ENCODE peak calls at places on chromosomes 4 and X, in nine cellular contexts. One of them, this sample, is unnamed.

GRCh38 chr4:53905935-53906377 is 158.4 kb downstream of the CHIC2 start:
- DNase-seq in NAMALWA: peak
- DNase-seq in CD4-positive, alpha-beta T cell: no peak
- DNase-seq in activated T-helper 1 cell treated with anti-CD3 and anti-CD28 coated beads, Interleukin-2, amount 50 U/mL, for 16 hours: no peak
- DNase-seq in H4: peak
- DNase-seq in stomach: peak
- DNase-seq in myocyte: peak
- DNase-seq in left colon: no peak
- DNase-seq in GM18507: no peak
- DNase-seq in this sample: peak

GRCh38 chr4:41070516-41071281 is 143.6 kb downstream of the APBB2 start:
- DNase-seq in NAMALWA: no peak
- DNase-seq in CD4-positive, alpha-beta T cell: no peak
- DNase-seq in activated T-helper 1 cell treated with anti-CD3 and anti-CD28 coated beads, Interleukin-2, amount 50 U/mL, for 16 hours: no peak
- DNase-seq in H4: no peak
- DNase-seq in stomach: no peak
- DNase-seq in myocyte: no peak
- DNase-seq in left colon: no peak
- DNase-seq in GM18507: no peak
- DNase-seq in this sample: no peak

GRCh38 chr4:62269918-62270317 is 1069.8 kb downstream of the ADGRL3 start:
- DNase-seq in NAMALWA: no peak
- DNase-seq in CD4-positive, alpha-beta T cell: no peak
- DNase-seq in activated T-helper 1 cell treated with anti-CD3 and anti-CD28 coated beads, Interleukin-2, amount 50 U/mL, for 16 hours: no peak
- DNase-seq in H4: no peak
- DNase-seq in stomach: no peak
- DNase-seq in myocyte: no peak
- DNase-seq in left colon: no peak
- DNase-seq in GM18507: no peak
- DNase-seq in this sample: no peak

GRCh38 chr4:27720010-27720766 is 859.5 kb downstream of the STIM2 start:
- DNase-seq in NAMALWA: no peak
- DNase-seq in CD4-positive, alpha-beta T cell: no peak
- DNase-seq in activated T-helper 1 cell treated with anti-CD3 and anti-CD28 coated beads, Interleukin-2, amount 50 U/mL, for 16 hours: no peak
- DNase-seq in H4: no peak
- DNase-seq in stomach: no peak
- DNase-seq in myocyte: no peak
- DNase-seq in left colon: no peak
- DNase-seq in GM18507: no peak
- DNase-seq in this sample: no peak

GRCh38 chrX:37060999-37061398 is 52.8 kb downstream of the FAM47C start:
- DNase-seq in NAMALWA: peak
- DNase-seq in CD4-positive, alpha-beta T cell: no peak
- DNase-seq in activated T-helper 1 cell treated with anti-CD3 and anti-CD28 coated beads, Interleukin-2, amount 50 U/mL, for 16 hours: no peak
- DNase-seq in H4: peak
- DNase-seq in stomach: no peak
- DNase-seq in myocyte: peak
- DNase-seq in left colon: no peak
- DNase-seq in GM18507: no peak
- DNase-seq in this sample: no peak

GRCh38 chr4:106032851-106033286 is 137.6 kb downstream of the NPNT start:
- DNase-seq in NAMALWA: no peak
- DNase-seq in CD4-positive, alpha-beta T cell: no peak
- DNase-seq in activated T-helper 1 cell treated with anti-CD3 and anti-CD28 coated beads, Interleukin-2, amount 50 U/mL, for 16 hours: no peak
- DNase-seq in H4: peak
- DNase-seq in stomach: no peak
- DNase-seq in myocyte: peak
- DNase-seq in left colon: no peak
- DNase-seq in GM18507: no peak
- DNase-seq in this sample: peak

GRCh38 chr4:20813698-20814097 is 113.4 kb downstream of the PACRGL start:
- DNase-seq in NAMALWA: no peak
- DNase-seq in CD4-positive, alpha-beta T cell: no peak
- DNase-seq in activated T-helper 1 cell treated with anti-CD3 and anti-CD28 coated beads, Interleukin-2, amount 50 U/mL, for 16 hours: no peak
- DNase-seq in H4: no peak
- DNase-seq in stomach: no peak
- DNase-seq in myocyte: no peak
- DNase-seq in left colon: no peak
- DNase-seq in GM18507: no peak
- DNase-seq in this sample: no peak

GRCh38 chr4:148445071-148445902 is 3.1 kb upstream of the NR3C2 start:
- DNase-seq in NAMALWA: no peak
- DNase-seq in CD4-positive, alpha-beta T cell: peak
- DNase-seq in activated T-helper 1 cell treated with anti-CD3 and anti-CD28 coated beads, Interleukin-2, amount 50 U/mL, for 16 hours: peak
- DNase-seq in H4: no peak
- DNase-seq in stomach: peak
- DNase-seq in myocyte: peak
- DNase-seq in left colon: peak
- DNase-seq in GM18507: no peak
- DNase-seq in this sample: no peak

GRCh38 chr4:85961887-85962286 is 398.0 kb downstream of the MAPK10 start:
- DNase-seq in NAMALWA: no peak
- DNase-seq in CD4-positive, alpha-beta T cell: no peak
- DNase-seq in activated T-helper 1 cell treated with anti-CD3 and anti-CD28 coated beads, Interleukin-2, amount 50 U/mL, for 16 hours: no peak
- DNase-seq in H4: no peak
- DNase-seq in stomach: no peak
- DNase-seq in myocyte: no peak
- DNase-seq in left colon: no peak
- DNase-seq in GM18507: no peak
- DNase-seq in this sample: no peak

GRCh38 chrX:45172890-45173289 is 27.8 kb downstream of the DIPK2B start:
- DNase-seq in NAMALWA: no peak
- DNase-seq in CD4-positive, alpha-beta T cell: no peak
- DNase-seq in activated T-helper 1 cell treated with anti-CD3 and anti-CD28 coated beads, Interleukin-2, amount 50 U/mL, for 16 hours: no peak
- DNase-seq in H4: peak
- DNase-seq in stomach: no peak
- DNase-seq in myocyte: no peak
- DNase-seq in left colon: no peak
- DNase-seq in GM18507: no peak
- DNase-seq in this sample: peak

GRCh38 chrX:48578661-48579128 is 4.4 kb downstream of the RBM3 start:
- DNase-seq in NAMALWA: peak
- DNase-seq in CD4-positive, alpha-beta T cell: no peak
- DNase-seq in activated T-helper 1 cell treated with anti-CD3 and anti-CD28 coated beads, Interleukin-2, amount 50 U/mL, for 16 hours: no peak
- DNase-seq in H4: no peak
- DNase-seq in stomach: no peak
- DNase-seq in myocyte: no peak
- DNase-seq in left colon: no peak
- DNase-seq in GM18507: no peak
- DNase-seq in this sample: no peak

GRCh38 chrX:74370482-74370881 is 50.8 kb upstream of the SLC16A2 start:
- DNase-seq in NAMALWA: no peak
- DNase-seq in CD4-positive, alpha-beta T cell: no peak
- DNase-seq in activated T-helper 1 cell treated with anti-CD3 and anti-CD28 coated beads, Interleukin-2, amount 50 U/mL, for 16 hours: no peak
- DNase-seq in H4: no peak
- DNase-seq in stomach: no peak
- DNase-seq in myocyte: no peak
- DNase-seq in left colon: no peak
- DNase-seq in GM18507: no peak
- DNase-seq in this sample: no peak

GRCh38 chrX:43836435-43837184 is 45.6 kb downstream of the MAOB start:
- DNase-seq in NAMALWA: peak
- DNase-seq in CD4-positive, alpha-beta T cell: no peak
- DNase-seq in activated T-helper 1 cell treated with anti-CD3 and anti-CD28 coated beads, Interleukin-2, amount 50 U/mL, for 16 hours: no peak
- DNase-seq in H4: peak
- DNase-seq in stomach: no peak
- DNase-seq in myocyte: peak
- DNase-seq in left colon: no peak
- DNase-seq in GM18507: no peak
- DNase-seq in this sample: no peak

GRCh38 chr4:169314906-169315305 is 44.1 kb upstream of the SH3RF1 start:
- DNase-seq in NAMALWA: no peak
- DNase-seq in CD4-positive, alpha-beta T cell: no peak
- DNase-seq in activated T-helper 1 cell treated with anti-CD3 and anti-CD28 coated beads, Interleukin-2, amount 50 U/mL, for 16 hours: no peak
- DNase-seq in H4: peak
- DNase-seq in stomach: peak
- DNase-seq in myocyte: peak
- DNase-seq in left colon: peak
- DNase-seq in GM18507: no peak
- DNase-seq in this sample: no peak

GRCh38 chr4:15847746-15848145 is 69.6 kb downstream of the CD38 start:
- DNase-seq in NAMALWA: no peak
- DNase-seq in CD4-positive, alpha-beta T cell: no peak
- DNase-seq in activated T-helper 1 cell treated with anti-CD3 and anti-CD28 coated beads, Interleukin-2, amount 50 U/mL, for 16 hours: no peak
- DNase-seq in H4: no peak
- DNase-seq in stomach: no peak
- DNase-seq in myocyte: no peak
- DNase-seq in left colon: no peak
- DNase-seq in GM18507: no peak
- DNase-seq in this sample: no peak

GRCh38 chr4:168536448-168536847 is 39.6 kb downstream of the PALLD start:
- DNase-seq in NAMALWA: no peak
- DNase-seq in CD4-positive, alpha-beta T cell: no peak
- DNase-seq in activated T-helper 1 cell treated with anti-CD3 and anti-CD28 coated beads, Interleukin-2, amount 50 U/mL, for 16 hours: no peak
- DNase-seq in H4: no peak
- DNase-seq in stomach: no peak
- DNase-seq in myocyte: no peak
- DNase-seq in left colon: no peak
- DNase-seq in GM18507: no peak
- DNase-seq in this sample: no peak

GRCh38 chr4:118749347-118749988 is 64.3 kb downstream of the METTL14 start:
- DNase-seq in NAMALWA: no peak
- DNase-seq in CD4-positive, alpha-beta T cell: no peak
- DNase-seq in activated T-helper 1 cell treated with anti-CD3 and anti-CD28 coated beads, Interleukin-2, amount 50 U/mL, for 16 hours: no peak
- DNase-seq in H4: no peak
- DNase-seq in stomach: no peak
- DNase-seq in myocyte: no peak
- DNase-seq in left colon: no peak
- DNase-seq in GM18507: no peak
- DNase-seq in this sample: no peak

GRCh38 chr4:19776021-19776459 is 475.7 kb upstream of the SLIT2 start:
- DNase-seq in NAMALWA: no peak
- DNase-seq in CD4-positive, alpha-beta T cell: no peak
- DNase-seq in activated T-helper 1 cell treated with anti-CD3 and anti-CD28 coated beads, Interleukin-2, amount 50 U/mL, for 16 hours: no peak
- DNase-seq in H4: peak
- DNase-seq in stomach: no peak
- DNase-seq in myocyte: peak
- DNase-seq in left colon: no peak
- DNase-seq in GM18507: no peak
- DNase-seq in this sample: peak

GRCh38 chr4:175411251-175411650 is 400.8 kb downstream of the GPM6A start:
- DNase-seq in NAMALWA: no peak
- DNase-seq in CD4-positive, alpha-beta T cell: no peak
- DNase-seq in activated T-helper 1 cell treated with anti-CD3 and anti-CD28 coated beads, Interleukin-2, amount 50 U/mL, for 16 hours: no peak
- DNase-seq in H4: no peak
- DNase-seq in stomach: no peak
- DNase-seq in myocyte: no peak
- DNase-seq in left colon: no peak
- DNase-seq in GM18507: no peak
- DNase-seq in this sample: no peak

GRCh38 chr4:75248770-75249467 is 265.3 kb downstream of the RCHY1 start:
- DNase-seq in NAMALWA: no peak
- DNase-seq in CD4-positive, alpha-beta T cell: no peak
- DNase-seq in activated T-helper 1 cell treated with anti-CD3 and anti-CD28 coated beads, Interleukin-2, amount 50 U/mL, for 16 hours: no peak
- DNase-seq in H4: peak
- DNase-seq in stomach: no peak
- DNase-seq in myocyte: peak
- DNase-seq in left colon: no peak
- DNase-seq in GM18507: no peak
- DNase-seq in this sample: no peak

GRCh38 chr4:57499786-57500185 is 389.6 kb upstream of the IGFBP7 start:
- DNase-seq in NAMALWA: no peak
- DNase-seq in CD4-positive, alpha-beta T cell: no peak
- DNase-seq in activated T-helper 1 cell treated with anti-CD3 and anti-CD28 coated beads, Interleukin-2, amount 50 U/mL, for 16 hours: no peak
- DNase-seq in H4: peak
- DNase-seq in stomach: no peak
- DNase-seq in myocyte: no peak
- DNase-seq in left colon: no peak
- DNase-seq in GM18507: no peak
- DNase-seq in this sample: peak

GRCh38 chrX:132505116-132505515 is 16.3 kb upstream of the MBNL3 start:
- DNase-seq in NAMALWA: no peak
- DNase-seq in CD4-positive, alpha-beta T cell: no peak
- DNase-seq in activated T-helper 1 cell treated with anti-CD3 and anti-CD28 coated beads, Interleukin-2, amount 50 U/mL, for 16 hours: no peak
- DNase-seq in H4: no peak
- DNase-seq in stomach: no peak
- DNase-seq in myocyte: no peak
- DNase-seq in left colon: no peak
- DNase-seq in GM18507: no peak
- DNase-seq in this sample: peak

GRCh38 chr4:128468485-128468989 is 180.9 kb upstream of the PGRMC2 start:
- DNase-seq in NAMALWA: no peak
- DNase-seq in CD4-positive, alpha-beta T cell: no peak
- DNase-seq in activated T-helper 1 cell treated with anti-CD3 and anti-CD28 coated beads, Interleukin-2, amount 50 U/mL, for 16 hours: no peak
- DNase-seq in H4: peak
- DNase-seq in stomach: peak
- DNase-seq in myocyte: peak
- DNase-seq in left colon: peak
- DNase-seq in GM18507: no peak
- DNase-seq in this sample: peak

GRCh38 chr4:73019462-73020047 is 50.0 kb downstream of the COX18 start:
- DNase-seq in NAMALWA: peak
- DNase-seq in CD4-positive, alpha-beta T cell: no peak
- DNase-seq in activated T-helper 1 cell treated with anti-CD3 and anti-CD28 coated beads, Interleukin-2, amount 50 U/mL, for 16 hours: no peak
- DNase-seq in H4: peak
- DNase-seq in stomach: no peak
- DNase-seq in myocyte: peak
- DNase-seq in left colon: no peak
- DNase-seq in GM18507: no peak
- DNase-seq in this sample: no peak

GRCh38 chr4:159430896-159431295 is 328.0 kb downstream of the RAPGEF2 start:
- DNase-seq in NAMALWA: no peak
- DNase-seq in CD4-positive, alpha-beta T cell: no peak
- DNase-seq in activated T-helper 1 cell treated with anti-CD3 and anti-CD28 coated beads, Interleukin-2, amount 50 U/mL, for 16 hours: no peak
- DNase-seq in H4: no peak
- DNase-seq in stomach: no peak
- DNase-seq in myocyte: no peak
- DNase-seq in left colon: no peak
- DNase-seq in GM18507: no peak
- DNase-seq in this sample: no peak

GRCh38 chrX:35380808-35381700 is 417.1 kb upstream of the MAGEB16 start:
- DNase-seq in NAMALWA: peak
- DNase-seq in CD4-positive, alpha-beta T cell: no peak
- DNase-seq in activated T-helper 1 cell treated with anti-CD3 and anti-CD28 coated beads, Interleukin-2, amount 50 U/mL, for 16 hours: no peak
- DNase-seq in H4: peak
- DNase-seq in stomach: no peak
- DNase-seq in myocyte: peak
- DNase-seq in left colon: no peak
- DNase-seq in GM18507: no peak
- DNase-seq in this sample: no peak

GRCh38 chr4:20126906-20127305 is 124.8 kb upstream of the SLIT2 start:
- DNase-seq in NAMALWA: no peak
- DNase-seq in CD4-positive, alpha-beta T cell: no peak
- DNase-seq in activated T-helper 1 cell treated with anti-CD3 and anti-CD28 coated beads, Interleukin-2, amount 50 U/mL, for 16 hours: no peak
- DNase-seq in H4: no peak
- DNase-seq in stomach: no peak
- DNase-seq in myocyte: no peak
- DNase-seq in left colon: no peak
- DNase-seq in GM18507: no peak
- DNase-seq in this sample: no peak

GRCh38 chr4:8101213-8101781 is 57.3 kb downstream of the ABLIM2 start:
- DNase-seq in NAMALWA: no peak
- DNase-seq in CD4-positive, alpha-beta T cell: no peak
- DNase-seq in activated T-helper 1 cell treated with anti-CD3 and anti-CD28 coated beads, Interleukin-2, amount 50 U/mL, for 16 hours: no peak
- DNase-seq in H4: no peak
- DNase-seq in stomach: no peak
- DNase-seq in myocyte: peak
- DNase-seq in left colon: peak
- DNase-seq in GM18507: no peak
- DNase-seq in this sample: no peak

GRCh38 chr4:143668930-143669553 is 31.4 kb downstream of the FREM3 start:
- DNase-seq in NAMALWA: no peak
- DNase-seq in CD4-positive, alpha-beta T cell: no peak
- DNase-seq in activated T-helper 1 cell treated with anti-CD3 and anti-CD28 coated beads, Interleukin-2, amount 50 U/mL, for 16 hours: no peak
- DNase-seq in H4: no peak
- DNase-seq in stomach: no peak
- DNase-seq in myocyte: no peak
- DNase-seq in left colon: no peak
- DNase-seq in GM18507: no peak
- DNase-seq in this sample: no peak

GRCh38 chr4:85051526-85051925 is 85.0 kb upstream of the WDFY3 start:
- DNase-seq in NAMALWA: no peak
- DNase-seq in CD4-positive, alpha-beta T cell: no peak
- DNase-seq in activated T-helper 1 cell treated with anti-CD3 and anti-CD28 coated beads, Interleukin-2, amount 50 U/mL, for 16 hours: no peak
- DNase-seq in H4: no peak
- DNase-seq in stomach: no peak
- DNase-seq in myocyte: no peak
- DNase-seq in left colon: no peak
- DNase-seq in GM18507: no peak
- DNase-seq in this sample: no peak

GRCh38 chrX:130893356-130894085 is 9.5 kb downstream of the ENOX2 start:
- DNase-seq in NAMALWA: no peak
- DNase-seq in CD4-positive, alpha-beta T cell: no peak
- DNase-seq in activated T-helper 1 cell treated with anti-CD3 and anti-CD28 coated beads, Interleukin-2, amount 50 U/mL, for 16 hours: no peak
- DNase-seq in H4: no peak
- DNase-seq in stomach: no peak
- DNase-seq in myocyte: peak
- DNase-seq in left colon: no peak
- DNase-seq in GM18507: no peak
- DNase-seq in this sample: no peak